ENCODE peak calls at places on chromosomes 7 and 10, in nine cellular contexts. H, O, Z, M, V, X, I, N and W are unnamed samples.

GRCh38 chr10:84548869-84549268 is 220.5 kb downstream of the CCSER2 start:
- DNase-seq in H (no peak), O (no peak), Z (no peak), M (no peak), V (no peak), X (no peak), I (no peak), N (no peak), W (no peak)

GRCh38 chr10:47357131-47357582 is 9.0 kb downstream of the RBP3 start:
- DNase-seq in H (no peak), O (no peak), Z (no peak), M (no peak), V (no peak), X (no peak), I (peak), N (no peak), W (no peak)

GRCh38 chr10:80588506-80589020 is 50.9 kb downstream of the SH2D4B start:
- DNase-seq in H (no peak), O (no peak), Z (no peak), M (no peak), V (no peak), X (no peak), I (peak), N (no peak), W (no peak)

GRCh38 chr10:28853195-28853594 is 175.9 kb downstream of the BAMBI start:
- DNase-seq in H (no peak), O (peak), Z (no peak), M (no peak), V (no peak), X (no peak), I (no peak), N (no peak), W (no peak)

GRCh38 chr7:7812112-7812511 is 93.7 kb upstream of the RPA3 start:
- DNase-seq in H (no peak), O (no peak), Z (no peak), M (no peak), V (no peak), X (no peak), I (no peak), N (no peak), W (no peak)

GRCh38 chr10:32943854-32944661 is 14.0 kb downstream of the ITGB1 start:
- DNase-seq in H (peak), O (no peak), Z (no peak), M (no peak), V (no peak), X (no peak), I (no peak), N (no peak), W (no peak)

GRCh38 chr7:84801396-84801795 is 385.5 kb downstream of the SEMA3D start:
- DNase-seq in H (no peak), O (no peak), Z (no peak), M (no peak), V (no peak), X (no peak), I (no peak), N (no peak), W (no peak)

GRCh38 chr10:126014309-126014708 is 117.9 kb downstream of the FANK1 start:
- DNase-seq in H (no peak), O (peak), Z (peak), M (no peak), V (no peak), X (no peak), I (no peak), N (peak), W (no peak)

GRCh38 chr7:130207642-130208041 is at the start of gene SSMEM1:
- DNase-seq in H (no peak), O (peak), Z (no peak), M (no peak), V (no peak), X (peak), I (no peak), N (peak), W (no peak)

GRCh38 chr7:121504478-121504877 is 108.4 kb upstream of the FAM3C start:
- DNase-seq in H (peak), O (peak), Z (peak), M (no peak), V (no peak), X (peak), I (no peak), N (no peak), W (no peak)

GRCh38 chr10:36677170-36677768 is 448.1 kb upstream of the ANKRD30A start:
- DNase-seq in H (no peak), O (no peak), Z (peak), M (no peak), V (no peak), X (no peak), I (no peak), N (no peak), W (no peak)

GRCh38 chr7:99562832-99563231 is 4.4 kb downstream of the ZNF655 start:
- DNase-seq in H (peak), O (peak), Z (peak), M (no peak), V (no peak), X (peak), I (no peak), N (peak), W (no peak)

GRCh38 chr10:102726274-102726673 is 11.8 kb downstream of the SFXN2 start:
- DNase-seq in H (no peak), O (no peak), Z (no peak), M (no peak), V (no peak), X (no peak), I (no peak), N (no peak), W (no peak)

GRCh38 chr10:104391150-104391968 is 37.7 kb downstream of the CFAP58 start:
- DNase-seq in H (peak), O (peak), Z (no peak), M (no peak), V (no peak), X (peak), I (no peak), N (no peak), W (no peak)

GRCh38 chr7:38699481-38699880 is 68.3 kb upstream of the AMPH start:
- DNase-seq in H (no peak), O (no peak), Z (no peak), M (no peak), V (no peak), X (no peak), I (no peak), N (peak), W (no peak)

GRCh38 chr10:110616493-110617033 is 27.6 kb upstream of the RBM20 start:
- DNase-seq in H (no peak), O (no peak), Z (no peak), M (no peak), V (no peak), X (no peak), I (no peak), N (no peak), W (no peak)

GRCh38 chr10:18066947-18067346 is 73.3 kb upstream of the CACNB2 start:
- DNase-seq in H (no peak), O (peak), Z (no peak), M (no peak), V (no peak), X (no peak), I (no peak), N (no peak), W (no peak)

GRCh38 chr10:8133146-8133545 is 78.7 kb downstream of the GATA3 start:
- DNase-seq in H (no peak), O (peak), Z (no peak), M (peak), V (no peak), X (no peak), I (no peak), N (no peak), W (no peak)

GRCh38 chr7:1650363-1651030 is 19.6 kb upstream of the ELFN1 start:
- DNase-seq in H (no peak), O (no peak), Z (no peak), M (no peak), V (no peak), X (peak), I (no peak), N (no peak), W (peak)

GRCh38 chr10:34080485-34081346 is 734.4 kb downstream of the PARD3 start:
- DNase-seq in H (no peak), O (no peak), Z (no peak), M (no peak), V (no peak), X (no peak), I (no peak), N (no peak), W (no peak)

GRCh38 chr7:99120503-99120902 is 23.4 kb downstream of the SMURF1 start:
- DNase-seq in H (no peak), O (no peak), Z (no peak), M (no peak), V (no peak), X (no peak), I (no peak), N (no peak), W (no peak)

GRCh38 chr10:61793760-61794713 is 107.5 kb upstream of the ARID5B start:
- DNase-seq in H (no peak), O (peak), Z (peak), M (no peak), V (no peak), X (no peak), I (no peak), N (no peak), W (no peak)

GRCh38 chr7:30584970-30585369 is 9.7 kb upstream of the GARS1 start:
- DNase-seq in H (no peak), O (no peak), Z (no peak), M (no peak), V (no peak), X (no peak), I (no peak), N (no peak), W (no peak)

GRCh38 chr7:88346357-88346756 is 39.7 kb upstream of the STEAP4 start:
- DNase-seq in H (no peak), O (no peak), Z (no peak), M (no peak), V (no peak), X (no peak), I (no peak), N (no peak), W (no peak)

GRCh38 chr10:116490028-116490662 is 55.6 kb upstream of the PNLIP start:
- DNase-seq in H (peak), O (no peak), Z (peak), M (peak), V (no peak), X (peak), I (no peak), N (no peak), W (no peak)

GRCh38 chr7:37208528-37208927 is 240.1 kb downstream of the ELMO1 start:
- DNase-seq in H (peak), O (peak), Z (peak), M (peak), V (peak), X (peak), I (no peak), N (peak), W (peak)

GRCh38 chr7:128728608-128729007 is 10.6 kb upstream of the CALU start:
- DNase-seq in H (no peak), O (peak), Z (no peak), M (no peak), V (no peak), X (no peak), I (no peak), N (peak), W (no peak)

GRCh38 chr10:20855398-20856038 is 41.6 kb downstream of the NEBL start:
- DNase-seq in H (peak), O (peak), Z (no peak), M (no peak), V (no peak), X (peak), I (no peak), N (no peak), W (no peak)

GRCh38 chr10:24381235-24382010 is 172.5 kb downstream of the KIAA1217 start:
- DNase-seq in H (no peak), O (no peak), Z (no peak), M (no peak), V (no peak), X (no peak), I (no peak), N (no peak), W (no peak)

GRCh38 chr7:34156336-34156735 is 251.0 kb downstream of the BMPER start:
- DNase-seq in H (no peak), O (peak), Z (no peak), M (no peak), V (no peak), X (no peak), I (no peak), N (no peak), W (no peak)

GRCh38 chr7:29486191-29486700 is 77.4 kb upstream of the PRR15 start:
- DNase-seq in H (no peak), O (no peak), Z (no peak), M (no peak), V (no peak), X (no peak), I (no peak), N (no peak), W (no peak)

GRCh38 chr7:24752073-24752800 is 5.0 kb downstream of the GSDME start:
- DNase-seq in H (no peak), O (no peak), Z (no peak), M (no peak), V (no peak), X (no peak), I (no peak), N (no peak), W (no peak)

GRCh38 chr10:110162749-110163148 is 44.7 kb upstream of the MXI1 start:
- DNase-seq in H (peak), O (no peak), Z (no peak), M (no peak), V (no peak), X (no peak), I (peak), N (no peak), W (no peak)

GRCh38 chr7:55570939-55571338 is 1.4 kb downstream of the VOPP1 start:
- DNase-seq in H (no peak), O (peak), Z (peak), M (no peak), V (no peak), X (no peak), I (no peak), N (no peak), W (no peak)

GRCh38 chr7:157466473-157467261 is 129.9 kb downstream of the DNAJB6 start:
- DNase-seq in H (no peak), O (no peak), Z (no peak), M (no peak), V (no peak), X (no peak), I (peak), N (no peak), W (peak)
- TF ChIP-seq CTCF in H (no peak), O (no peak), Z (peak), M (no peak), V (no peak), X (no peak), I (no peak), N (no peak), W (no peak)

DNA sequence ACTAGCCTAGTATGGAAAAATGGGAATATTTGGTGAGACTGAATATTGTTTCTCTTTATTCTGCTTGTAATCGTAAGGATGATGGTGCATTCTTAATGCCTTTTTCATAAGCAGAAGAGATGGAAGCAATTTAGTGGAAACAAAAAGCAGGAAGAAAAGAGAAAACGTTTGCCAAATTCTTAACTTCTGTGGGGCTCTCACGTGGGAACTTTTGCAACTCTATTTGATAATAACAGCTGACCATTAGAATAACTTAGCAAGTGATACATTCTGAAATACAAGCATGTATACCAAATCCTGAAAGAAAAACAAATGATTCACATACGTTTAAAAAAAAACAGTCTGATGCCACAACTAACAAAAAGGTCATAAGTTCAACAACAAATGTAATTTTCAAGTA is 446.4 kb upstream of the MGMT start:
- DNase-seq in H (no peak), O (no peak), Z (no peak), M (no peak), V (no peak), X (no peak), I (no peak), N (no peak), W (no peak)
- TF ChIP-seq CTCF in H (no peak), O (no peak), Z (no peak), M (no peak), V (no peak), X (no peak), I (no peak), N (no peak), W (no peak)

GRCh38 chr10:70847666-70848360 is 32.1 kb downstream of the SGPL1 start:
- DNase-seq in H (no peak), O (peak), Z (no peak), M (no peak), V (no peak), X (no peak), I (no peak), N (no peak), W (no peak)

GRCh38 chr10:70853031-70853430 is 35.3 kb downstream of the PCBD1 start:
- DNase-seq in H (no peak), O (no peak), Z (no peak), M (no peak), V (no peak), X (no peak), I (no peak), N (no peak), W (no peak)

GRCh38 chr10:70849582-70850016 is 33.9 kb downstream of the SGPL1 start:
- DNase-seq in H (peak), O (peak), Z (peak), M (no peak), V (no peak), X (peak), I (no peak), N (peak), W (no peak)

GRCh38 chr10:70850097-70850496 is 34.3 kb downstream of the SGPL1 start:
- DNase-seq in H (no peak), O (peak), Z (peak), M (no peak), V (no peak), X (no peak), I (no peak), N (no peak), W (no peak)

GRCh38 chr10:70851597-70852475 is 36.1 kb downstream of the SGPL1 start:
- DNase-seq in H (no peak), O (no peak), Z (no peak), M (no peak), V (peak), X (no peak), I (no peak), N (no peak), W (no peak)
- TF ChIP-seq CTCF in H (no peak), O (no peak), Z (no peak), M (no peak), V (no peak), X (no peak), I (no peak), N (no peak), W (no peak)

DNA sequence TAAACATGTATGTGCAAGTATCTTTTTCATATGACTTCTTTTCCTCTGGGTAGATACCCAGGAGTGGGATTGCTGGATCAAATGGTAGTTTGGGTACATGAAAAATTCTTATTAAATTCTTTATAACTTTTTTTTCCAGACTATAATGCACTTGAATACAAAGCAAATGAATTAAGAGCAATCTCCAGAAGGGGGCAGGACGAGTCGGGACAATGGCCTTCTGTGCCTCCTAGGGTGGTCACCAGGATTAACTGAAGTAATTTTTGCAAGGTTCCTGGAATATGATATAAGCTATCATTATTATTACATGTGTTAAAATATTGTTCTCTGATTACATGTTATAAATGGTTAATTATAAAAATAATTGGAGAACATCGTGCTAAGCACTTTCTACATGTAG is 127.2 kb downstream of the PPP1R17 start:
- DNase-seq in H (peak), O (no peak), Z (peak), M (no peak), V (no peak), X (no peak), I (no peak), N (no peak), W (no peak)
- TF ChIP-seq CTCF in H (peak), O (peak), Z (peak), M (no peak), V (no peak), X (peak), I (no peak), N (no peak), W (no peak)

DNA sequence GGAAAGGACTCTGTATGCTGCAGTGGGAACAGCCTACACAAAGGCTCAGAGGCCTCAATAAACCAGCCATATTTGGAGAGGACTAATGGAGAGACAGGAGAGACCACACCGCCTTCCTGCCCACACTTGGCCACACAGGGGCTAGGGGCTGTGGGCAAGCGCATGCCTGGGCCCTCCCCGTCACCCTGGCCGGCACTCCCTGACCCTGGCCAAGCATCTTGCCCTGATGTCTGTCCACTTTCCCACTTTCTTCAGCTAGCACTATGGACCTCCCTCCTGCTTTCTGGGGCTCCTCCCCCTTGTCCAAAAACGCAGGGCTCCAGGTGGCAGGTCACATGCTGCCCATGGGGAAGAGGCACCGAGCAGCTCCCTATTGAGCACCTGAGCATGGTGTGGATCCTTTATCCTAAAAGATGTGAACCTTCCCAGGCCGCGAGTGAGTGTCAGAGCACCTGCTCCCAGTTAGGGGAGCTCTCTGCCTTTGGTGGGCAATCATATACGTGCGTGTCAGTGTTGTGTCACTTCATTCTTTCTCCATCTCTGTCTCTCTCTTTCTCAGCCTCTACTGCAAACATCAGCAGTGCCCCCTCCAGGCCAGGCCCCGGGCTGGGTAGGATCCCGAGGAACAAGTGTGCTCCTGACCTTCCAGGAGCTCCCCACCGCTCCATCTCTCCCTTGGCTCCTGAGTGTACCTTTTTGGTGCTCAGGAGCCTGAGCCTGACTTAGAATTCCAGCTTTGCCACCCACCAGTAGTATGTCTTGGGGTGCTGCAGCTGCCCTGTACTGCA is 74.0 kb downstream of the ZMIZ1 start:
- DNase-seq in H (no peak), O (no peak), Z (no peak), M (no peak), V (no peak), X (no peak), I (no peak), N (no peak), W (no peak)
- TF ChIP-seq CTCF in H (peak), O (no peak), Z (peak), M (no peak), V (no peak), X (no peak), I (no peak), N (no peak), W (no peak)